ENCODE peak calls at places on chromosomes 2 and 18, in four cellular contexts. X is uterus, N is neuronal stem cell, F is body of pancreas. P is an unnamed sample. For H3K36me3, the result is how much of the 10 kb centered on the place peaks cover.

GRCh38 chr18:9069482-9070059 is 32.9 kb upstream of the NDUFV2 start:
- DNase-seq in N (no peak), X (no peak), F (no peak), P (no peak)

GRCh38 chr2:84894758-84895520 is 10.5 kb upstream of the TMSB10 start:
- DNase-seq in X (no peak), F (no peak), N (no peak), P (peak)

GRCh38 chr2:127355407-127356008 is 32.3 kb downstream of the MAP3K2 start:
- DNase-seq in X (no peak), N (no peak), F (peak), P (no peak)

GRCh38 chr2:145383961-145384360 is 864.0 kb upstream of the ZEB2 start:
- DNase-seq in X (no peak), N (no peak), F (no peak), P (no peak)

GRCh38 chr2:60446413-60447358 is 106.8 kb downstream of the BCL11A start:
- DNase-seq in N (no peak), F (no peak), X (no peak), P (no peak)

GRCh38 chr2:100664021-100664755 is 101.4 kb downstream of the PDCL3 start:
- DNase-seq in N (no peak), F (no peak), X (no peak), P (no peak)

GRCh38 chr2:4358855-4359254 is 655.5 kb downstream of the DCDC2C start:
- DNase-seq in F (no peak), X (no peak), N (no peak), P (no peak)

GRCh38 chr18:49544362-49544761 is 17.5 kb upstream of the LIPG start:
- DNase-seq in N (no peak), F (no peak), X (no peak), P (no peak)

GRCh38 chr2:8189316-8189715 is 492.5 kb upstream of the ID2 start:
- DNase-seq in N (no peak), X (no peak), F (no peak), P (no peak)

GRCh38 chr2:28387082-28387960 is 5.3 kb upstream of the FOSL2 start:
- DNase-seq in F (no peak), X (no peak), N (no peak), P (no peak)

GRCh38 chr2:177740718-177741117 is 331.9 kb downstream of the PDE11A start:
- DNase-seq in X (no peak), F (no peak), N (no peak), P (no peak)

GRCh38 chr18:55100817-55101457 is 141.7 kb upstream of the CCDC68 start:
- DNase-seq in N (no peak), F (no peak), X (no peak), P (no peak)

GRCh38 chr18:73942081-73942625 is 205.5 kb downstream of the FBXO15 start:
- DNase-seq in F (no peak), N (no peak), X (no peak), P (no peak)

GRCh38 chr2:55949613-55950012 is 26.0 kb upstream of the EFEMP1 start:
- DNase-seq in F (no peak), N (no peak), X (no peak), P (no peak)

GRCh38 chr2:188511346-188511745 is 219.7 kb downstream of the GULP1 start:
- DNase-seq in F (no peak), X (no peak), N (no peak), P (no peak)

GRCh38 chr2:152171733-152172132 is 3.8 kb downstream of the STAM2 start:
- DNase-seq in F (peak), N (no peak), X (no peak), P (no peak)

GRCh38 chr2:27844821-27845255 is 45.3 kb downstream of the RBKS start:
- DNase-seq in X (no peak), F (no peak), N (no peak), P (no peak)

GRCh38 chr2:189179607-189179979 is at the start of gene COL5A2:
- DNase-seq in N (peak), F (peak), X (peak), P (peak)

GRCh38 chr18:8121942-8122480 is 487.2 kb upstream of the RAB12 start:
- DNase-seq in F (no peak), X (no peak), N (no peak), P (no peak)

GRCh38 chr2:96534131-96534530 is 2.4 kb upstream of the ARID5A start:
- DNase-seq in N (no peak), X (no peak), F (no peak), P (no peak)

GRCh38 chr2:232204457-232204931 is 174.1 kb upstream of the ALPP start:
- DNase-seq in F (no peak), X (peak), N (no peak), P (peak)

GRCh38 chr2:66242099-66242498 is 192.8 kb upstream of the MEIS1 start:
- DNase-seq in N (no peak), X (no peak), F (no peak), P (no peak)
- H3K4me3 ChIP-seq in N (no peak), X (no peak), F (no peak), P (no peak)

GRCh38 chr2:98551316-98551715 is 57.0 kb downstream of the COA5 start:
- DNase-seq in F (no peak), X (no peak), N (no peak), P (no peak)
- H3K36me3 ChIP-seq in F (under half), X (under half), N (under half), P (under half)

GRCh38 chr2:65386340-65386739 is 46.1 kb downstream of the SPRED2 start:
- DNase-seq in F (no peak), X (no peak), N (no peak), P (no peak)

GRCh38 chr2:65389476-65389875 is 42.9 kb downstream of the SPRED2 start:
- DNase-seq in X (no peak), N (no peak), F (no peak), P (no peak)

GRCh38 chr2:65388626-65389390 is 43.6 kb downstream of the SPRED2 start:
- DNase-seq in N (no peak), X (no peak), F (no peak), P (no peak)

GRCh38 chr2:65388051-65388531 is 44.3 kb downstream of the SPRED2 start:
- DNase-seq in F (peak), X (no peak), N (no peak), P (no peak)

GRCh38 chr2:65387017-65387416 is 45.4 kb downstream of the SPRED2 start:
- DNase-seq in F (no peak), N (no peak), X (no peak), P (no peak)
- H3K4me3 ChIP-seq in F (no peak), N (no peak), X (no peak), P (no peak)

DNA sequence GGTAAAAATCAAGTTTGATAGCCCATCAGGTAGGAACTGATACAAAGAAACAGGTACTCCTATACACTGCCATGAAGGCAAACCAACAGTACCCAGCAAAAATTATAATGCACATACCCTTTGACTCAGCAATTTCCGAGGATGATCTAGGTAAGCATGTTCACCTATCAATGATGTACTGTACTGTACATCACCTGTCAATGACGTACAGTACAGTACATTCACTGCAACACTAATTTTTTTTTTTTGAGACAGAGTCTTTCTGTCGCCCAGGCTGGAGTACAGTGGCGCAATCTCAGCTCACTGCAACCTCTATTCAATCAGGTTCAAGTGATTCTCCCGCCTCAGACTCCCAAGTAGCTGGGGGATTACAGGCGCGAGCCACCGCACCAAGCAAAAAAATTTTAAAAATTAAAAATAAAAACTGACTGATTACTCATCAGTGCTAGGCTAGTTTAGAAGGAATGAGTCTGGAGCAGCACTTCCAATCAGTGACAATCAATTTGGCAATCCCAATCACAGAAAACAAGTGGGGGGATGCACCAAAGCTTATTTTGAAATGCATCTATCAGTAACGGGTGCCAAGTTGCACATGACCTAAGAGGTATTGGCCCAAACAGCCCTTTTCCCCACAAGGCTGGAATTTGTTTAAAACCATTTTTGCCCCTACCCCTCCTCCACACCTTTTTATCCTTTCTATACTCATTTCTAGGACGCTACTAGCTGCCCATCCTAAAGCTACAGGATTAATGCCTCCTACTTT is 8.2 kb downstream of the SRSF7 start:
- DNase-seq in N (no peak), F (no peak), X (no peak), P (no peak)
- H3K36me3 ChIP-seq in N (under half), F (under half), X (under half), P (under half)

DNA sequence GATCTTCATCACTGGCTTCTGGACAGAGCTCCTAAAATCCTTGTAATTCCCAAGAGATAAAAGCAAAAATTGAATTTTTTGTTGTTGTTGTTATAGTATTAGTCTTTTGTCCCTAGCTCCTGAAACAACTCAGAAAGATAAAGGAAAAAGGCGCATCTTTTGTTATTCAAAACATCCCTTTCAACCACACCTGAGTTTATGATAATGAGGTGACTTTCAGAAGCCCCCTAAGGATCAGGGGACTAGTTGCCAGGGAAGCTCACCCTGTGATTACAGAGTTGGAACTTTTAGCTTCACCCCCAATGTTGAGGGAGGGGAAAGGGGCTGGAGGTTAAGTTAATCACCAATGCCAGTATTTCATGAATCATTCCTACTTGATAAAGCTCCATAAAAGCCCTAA is 10.3 kb upstream of the CERKL start:
- DNase-seq in N (no peak), F (no peak), X (no peak), P (no peak)
- H3K4me3 ChIP-seq in N (no peak), F (no peak), X (no peak), P (no peak)

GRCh38 chr2:112093216-112093615 is 38.1 kb downstream of the TMEM87B start:
- DNase-seq in N (no peak), X (no peak), F (no peak), P (no peak)
- H3K36me3 ChIP-seq in N (under half), X (under half), F (under half), P (under half)

P was measured in sigmoid colon.